ENCODE peak calls at places on chromosomes 1 and 21, in eight cellular contexts. C, H, L, M, Q, I, J and W are unnamed samples.

GRCh38 chr1:100077525-100077924 is 55.2 kb downstream of the SASS6 start:
- DNase-seq in C (no peak), H (no peak), L (no peak), M (peak), Q (no peak), I (no peak), J (no peak), W (no peak)

GRCh38 chr21:45598666-45599065 is 44.9 kb upstream of the PCBP3 start:
- DNase-seq in C (no peak), H (no peak), L (no peak), M (no peak), Q (no peak), I (peak), J (no peak), W (no peak)

GRCh38 chr1:241624925-241625324 is 15.2 kb downstream of the CHML start:
- DNase-seq in C (no peak), H (no peak), L (no peak), M (no peak), Q (no peak), I (no peak), J (peak), W (no peak)

GRCh38 chr1:98702976-98703375 is 41.5 kb downstream of the SNX7 start:
- DNase-seq in C (no peak), H (no peak), L (no peak), M (no peak), Q (no peak), I (no peak), J (no peak), W (no peak)

GRCh38 chr1:56856186-56856585 is 1.6 kb downstream of the C8A start:
- DNase-seq in C (no peak), H (no peak), L (no peak), M (no peak), Q (no peak), I (no peak), J (no peak), W (no peak)

GRCh38 chr1:155760751-155761475 is 72.0 kb downstream of the DAP3 start:
- DNase-seq in C (no peak), H (no peak), L (no peak), M (no peak), Q (no peak), I (no peak), J (no peak), W (no peak)

GRCh38 chr1:180188103-180188506 is 33.4 kb downstream of the QSOX1 start:
- DNase-seq in C (peak), H (no peak), L (peak), M (peak), Q (peak), I (no peak), J (peak), W (no peak)

GRCh38 chr1:59880001-59880400 is 46.6 kb downstream of the CYP2J2 start:
- DNase-seq in C (no peak), H (no peak), L (no peak), M (no peak), Q (no peak), I (no peak), J (no peak), W (no peak)

GRCh38 chr1:182995894-182996293 is 27.3 kb upstream of the LAMC1 start:
- DNase-seq in C (no peak), H (no peak), L (no peak), M (no peak), Q (no peak), I (no peak), J (no peak), W (no peak)

GRCh38 chr1:161954466-161954865 is 69.2 kb downstream of the OLFML2B start:
- DNase-seq in C (no peak), H (no peak), L (no peak), M (no peak), Q (no peak), I (no peak), J (no peak), W (no peak)

GRCh38 chr1:232884262-232884661 is 66.1 kb upstream of the NTPCR start:
- DNase-seq in C (no peak), H (no peak), L (no peak), M (no peak), Q (no peak), I (no peak), J (no peak), W (no peak)

GRCh38 chr1:93588206-93588605 is 93.4 kb downstream of the BCAR3 start:
- DNase-seq in C (no peak), H (no peak), L (no peak), M (no peak), Q (no peak), I (no peak), J (no peak), W (no peak)

GRCh38 chr1:183879966-183880365 is 75.0 kb downstream of the RGL1 start:
- DNase-seq in C (no peak), H (no peak), L (no peak), M (peak), Q (no peak), I (no peak), J (no peak), W (no peak)

GRCh38 chr1:10687782-10688408 is 108.6 kb downstream of the CASZ1 start:
- DNase-seq in C (no peak), H (no peak), L (no peak), M (peak), Q (peak), I (no peak), J (no peak), W (no peak)

GRCh38 chr1:211789641-211790464 is 40.7 kb downstream of the LPGAT1 start:
- DNase-seq in C (no peak), H (no peak), L (no peak), M (no peak), Q (no peak), I (no peak), J (no peak), W (no peak)

GRCh38 chr1:211783266-211783665 is 47.3 kb downstream of the LPGAT1 start:
- DNase-seq in C (no peak), H (no peak), L (no peak), M (no peak), Q (peak), I (no peak), J (no peak), W (no peak)

GRCh38 chr1:211788626-211789025 is 41.9 kb downstream of the LPGAT1 start:
- DNase-seq in C (no peak), H (no peak), L (no peak), M (peak), Q (no peak), I (no peak), J (no peak), W (no peak)

GRCh38 chr1:211781260-211781659 is 49.3 kb downstream of the LPGAT1 start:
- DNase-seq in C (no peak), H (no peak), L (no peak), M (peak), Q (peak), I (no peak), J (no peak), W (no peak)

DNA sequence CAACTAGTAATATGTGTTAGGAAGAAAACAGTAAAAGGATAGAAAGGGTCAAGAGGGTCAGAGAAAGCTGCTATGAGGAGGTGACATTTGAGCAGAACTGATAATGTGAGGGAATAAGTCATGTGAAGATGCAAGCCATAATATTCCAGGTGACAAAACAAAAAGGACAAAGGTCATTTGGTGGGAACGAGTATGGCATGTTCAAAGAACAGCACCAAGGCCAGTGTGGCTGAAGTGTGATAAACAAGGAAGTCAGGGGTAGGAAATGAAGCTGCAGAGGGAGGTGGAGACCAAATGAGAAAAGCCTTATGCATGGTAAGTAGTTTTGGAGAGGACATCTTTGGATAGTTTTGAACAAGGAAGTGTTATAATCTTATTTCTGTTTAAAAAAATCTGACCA is 46.7 kb downstream of the LPGAT1 start:
- DNase-seq in C (no peak), H (no peak), L (no peak), M (no peak), Q (peak), I (no peak), J (no peak), W (no peak)
- TF ChIP-seq CTCF in C (no peak), H (no peak), L (no peak), M (no peak), Q (no peak), I (no peak), J (no peak), W (no peak)

GRCh38 chr1:25117233-25117823 is 115.0 kb downstream of the SYF2 start:
- DNase-seq in C (peak), H (no peak), L (no peak), M (no peak), Q (peak), I (no peak), J (no peak), W (no peak)
- TF ChIP-seq CTCF in C (peak), H (no peak), L (peak), M (peak), Q (no peak), I (no peak), J (peak), W (peak)

DNA sequence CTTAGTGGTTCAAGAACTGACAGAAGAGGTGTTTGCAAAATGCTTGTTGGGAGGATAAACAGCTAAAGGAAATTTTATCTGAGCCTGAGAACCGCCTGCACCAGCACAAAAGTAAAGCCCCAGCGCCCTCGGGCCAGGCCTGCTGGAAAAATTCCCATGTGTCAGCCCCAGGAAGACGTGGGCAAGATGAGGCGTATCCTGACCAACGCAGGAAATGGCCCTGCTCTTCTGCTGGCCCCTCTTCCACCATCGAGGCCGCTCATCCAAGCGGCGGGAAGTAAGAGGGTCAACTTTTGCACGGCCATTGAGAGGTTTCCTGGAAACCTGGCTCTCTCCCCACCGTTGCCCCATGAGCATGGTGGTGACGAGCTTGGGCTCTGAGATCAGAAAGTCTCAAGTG is 39.6 kb downstream of the LRRC3 start:
- DNase-seq in C (no peak), H (no peak), L (no peak), M (no peak), Q (no peak), I (peak), J (no peak), W (no peak)
- TF ChIP-seq CTCF in C (no peak), H (no peak), L (no peak), M (no peak), Q (no peak), I (no peak), J (no peak), W (no peak)

GRCh38 chr1:3731951-3732746 is 20.1 kb upstream of the CCDC27 start:
- DNase-seq in C (no peak), H (no peak), L (no peak), M (no peak), Q (no peak), I (no peak), J (no peak), W (no peak)
- TF ChIP-seq CTCF in C (no peak), H (no peak), L (no peak), M (no peak), Q (no peak), I (no peak), J (no peak), W (no peak)

GRCh38 chr1:32733573-32734321 is 31.2 kb upstream of the SYNC start:
- DNase-seq in C (peak), H (no peak), L (no peak), M (no peak), Q (no peak), I (no peak), J (no peak), W (no peak)
- TF ChIP-seq CTCF in C (no peak), H (no peak), L (no peak), M (no peak), Q (no peak), I (no peak), J (no peak), W (no peak)

DNA sequence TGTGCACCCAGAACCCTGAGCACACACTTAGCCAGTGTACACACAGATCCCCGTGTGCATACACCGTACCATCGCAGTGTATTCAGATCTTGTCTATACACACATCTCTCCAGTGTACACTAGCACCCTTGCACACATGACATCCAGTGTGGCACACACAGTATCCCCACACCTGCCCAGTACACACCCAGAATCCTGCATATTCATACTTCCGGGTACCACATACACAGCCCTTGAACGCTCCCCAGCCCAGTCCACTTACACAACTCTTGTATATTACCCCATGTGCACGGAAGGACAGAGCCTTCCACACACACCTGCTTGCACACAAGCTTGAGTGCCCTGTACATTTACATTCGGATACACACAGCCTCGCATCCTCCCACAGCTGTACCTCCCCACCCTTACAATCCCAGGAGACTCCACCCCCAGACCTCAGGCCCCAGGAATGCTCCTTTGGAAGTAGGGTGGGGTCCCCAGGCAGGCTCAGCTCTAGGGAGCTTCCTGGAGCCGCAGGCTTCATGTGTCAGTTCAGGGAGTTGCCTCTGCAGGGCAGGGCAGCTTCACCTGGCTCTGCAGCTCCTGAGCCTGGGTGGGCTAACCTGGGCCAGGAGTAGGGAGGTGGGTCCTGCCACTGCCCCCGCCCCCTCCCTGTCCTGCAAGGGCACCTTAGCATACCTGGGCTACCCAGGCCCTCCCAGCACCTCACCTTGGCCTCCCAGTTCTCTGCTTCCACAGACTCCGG is 46.2 kb downstream of the AHDC1 start:
- DNase-seq in C (no peak), H (no peak), L (no peak), M (no peak), Q (no peak), I (no peak), J (peak), W (no peak)
- TF ChIP-seq CTCF in C (no peak), H (no peak), L (no peak), M (no peak), Q (no peak), I (no peak), J (no peak), W (no peak)